ENCODE peak calls at places on chromosomes 4 and X, in nine cellular contexts. N, L, Y, O, B, U, Z, W and M are unnamed samples.

GRCh38 chrX:132480581-132481203 is 8.1 kb downstream of the MBNL3 start:
- DNase-seq in N (peak), Y (peak), L (peak), U (peak), O (no peak), Z (peak), B (peak), W (peak), M (no peak)

GRCh38 chrX:6852869-6853268 is 294.6 kb upstream of the STS start:
- DNase-seq in L (no peak), W (no peak), Z (no peak), U (no peak), B (peak), O (no peak), N (no peak), Y (no peak), M (no peak)

GRCh38 chrX:27598312-27598711 is 8.2 kb downstream of the DCAF8L2 start:
- DNase-seq in N (peak), Z (no peak), B (peak), Y (peak), U (no peak), L (no peak), O (no peak), W (no peak), M (no peak)

GRCh38 chrX:110428144-110428543 is 69.5 kb downstream of the RTL9 start:
- DNase-seq in O (no peak), Y (no peak), W (no peak), Z (no peak), N (no peak), U (no peak), L (no peak), B (no peak), M (no peak)

GRCh38 chr4:1413687-1414479 is 7.6 kb upstream of the NKX1-1 start:
- DNase-seq in U (no peak), B (no peak), W (no peak), O (no peak), L (no peak), N (no peak), Z (peak), Y (no peak), M (no peak)

GRCh38 chr4:4689694-4690440 is 148.0 kb upstream of the STX18 start:
- DNase-seq in L (no peak), W (no peak), Z (no peak), B (no peak), O (no peak), Y (no peak), N (no peak), U (no peak), M (no peak)

GRCh38 chrX:110806145-110806544 is 10.5 kb upstream of the CHRDL1 start:
- DNase-seq in B (peak), Y (no peak), W (peak), L (no peak), O (no peak), Z (no peak), U (peak), N (no peak), M (no peak)

GRCh38 chr4:123597586-123597985 is 201.0 kb downstream of the SPRY1 start:
- DNase-seq in L (no peak), W (peak), O (no peak), U (peak), N (no peak), Y (no peak), Z (no peak), B (peak), M (peak)

GRCh38 chr4:10180927-10181744 is 64.5 kb upstream of the WDR1 start:
- DNase-seq in W (peak), O (no peak), Z (no peak), U (peak), N (no peak), Y (no peak), L (no peak), B (peak), M (no peak)

GRCh38 chr4:16626945-16627344 is 271.5 kb downstream of the LDB2 start:
- DNase-seq in W (peak), O (no peak), U (peak), N (peak), B (peak), Z (no peak), L (no peak), Y (no peak), M (peak)

GRCh38 chr4:80184791-80185756 is 12.2 kb upstream of the PRDM8 start:
- DNase-seq in U (peak), Y (peak), Z (no peak), O (no peak), W (no peak), N (peak), L (no peak), B (no peak), M (no peak)

GRCh38 chr4:121270384-121270783 is 106.3 kb upstream of the TNIP3 start:
- DNase-seq in Y (no peak), Z (no peak), L (no peak), W (no peak), N (no peak), B (peak), U (peak), O (no peak), M (no peak)

GRCh38 chrX:2500091-2500680 is 590 bp downstream of the DHRSX start:
- DNase-seq in Z (peak), U (peak), W (peak), L (peak), B (peak), Y (peak), O (peak), N (peak), M (no peak)

GRCh38 chr4:183444953-183445543 is 612 bp downstream of the CDKN2AIP start:
- DNase-seq in N (no peak), O (peak), W (no peak), Z (peak), U (peak), B (no peak), Y (peak), L (no peak), M (no peak)

GRCh38 chr4:6391852-6392188 is 80.6 kb downstream of the PPP2R2C start:
- DNase-seq in B (peak), N (no peak), Y (no peak), L (no peak), O (no peak), U (no peak), Z (no peak), W (no peak), M (no peak)

GRCh38 chrX:420496-421223 is 34.0 kb upstream of the PPP2R3B start:
- DNase-seq in W (no peak), O (no peak), U (no peak), L (no peak), Y (no peak), B (no peak), Z (no peak), N (no peak), M (no peak)

GRCh38 chr4:156764145-156764544 is 207.5 kb downstream of the PDGFC start:
- DNase-seq in N (no peak), W (no peak), B (peak), L (no peak), Z (no peak), Y (no peak), O (no peak), U (peak), M (no peak)

GRCh38 chr4:126441173-126441810 is 1126.5 kb downstream of the FAT4 start:
- DNase-seq in Y (no peak), O (no peak), W (peak), U (peak), L (no peak), B (no peak), Z (no peak), N (no peak), M (no peak)

GRCh38 chr4:14180983-14181601 is 553.6 kb upstream of the BOD1L1 start:
- DNase-seq in Y (no peak), Z (no peak), U (no peak), O (no peak), B (no peak), W (peak), L (no peak), N (no peak), M (no peak)

GRCh38 chrX:24550166-24550565 is 85.1 kb downstream of the PDK3 start:
- DNase-seq in Y (no peak), O (no peak), W (no peak), U (no peak), N (no peak), B (no peak), Z (no peak), L (no peak), M (no peak)

GRCh38 chr4:8306511-8307021 is 37.0 kb downstream of the HTRA3 start:
- DNase-seq in Y (peak), B (no peak), L (no peak), W (no peak), N (peak), U (peak), O (no peak), Z (peak), M (no peak)

GRCh38 chr4:18931643-18932373 is 910.3 kb upstream of the LCORL start:
- DNase-seq in L (no peak), B (no peak), Y (no peak), N (no peak), Z (no peak), U (no peak), W (no peak), O (no peak), M (no peak)

GRCh38 chr4:38237139-38237538 is 276.9 kb downstream of the PTTG2 start:
- DNase-seq in N (no peak), O (no peak), U (peak), Y (no peak), Z (no peak), B (peak), L (no peak), W (peak), M (peak)

GRCh38 chrX:16786791-16787735 is 797 bp downstream of the TXLNG start:
- DNase-seq in N (peak), Z (peak), B (peak), O (peak), L (peak), W (no peak), Y (peak), U (peak), M (no peak)

GRCh38 chrX:131675596-131676194 is 131.8 kb downstream of the OR13H1 start:
- DNase-seq in U (peak), O (no peak), Y (no peak), W (peak), L (no peak), Z (no peak), B (peak), N (no peak), M (no peak)

GRCh38 chr4:95142877-95143412 is 385.2 kb downstream of the BMPR1B start:
- DNase-seq in N (no peak), W (no peak), Y (no peak), O (no peak), Z (no peak), U (no peak), B (no peak), L (no peak), M (no peak)

GRCh38 chrX:154797006-154797405 is 8.3 kb downstream of the MPP1 start:
- DNase-seq in Y (no peak), N (no peak), W (no peak), U (no peak), B (no peak), Z (no peak), O (no peak), L (no peak), M (no peak)

GRCh38 chr4:169115897-169116254 is 105.8 kb upstream of the CBR4 start:
- DNase-seq in W (peak), O (peak), U (peak), N (no peak), L (no peak), Z (no peak), B (peak), Y (peak), M (peak)

GRCh38 chr4:103934178-103934789 is 214.5 kb upstream of the TACR3 start:
- DNase-seq in O (no peak), W (peak), U (peak), L (no peak), Z (no peak), N (no peak), Y (no peak), B (peak), M (peak)

GRCh38 chr4:38667005-38667771 is 3.2 kb downstream of the KLF3 start:
- DNase-seq in L (peak), W (peak), B (peak), U (peak), Y (peak), N (peak), O (peak), Z (no peak), M (peak)

GRCh38 chrX:154719132-154719675 is 31.7 kb downstream of the GAB3 start:
- DNase-seq in B (no peak), W (peak), Y (no peak), L (no peak), N (no peak), Z (no peak), O (no peak), U (peak), M (no peak)

GRCh38 chr4:77599378-77599777 is 6.2 kb upstream of the CXCL13 start:
- DNase-seq in W (peak), U (peak), B (peak), N (no peak), Y (no peak), O (no peak), L (no peak), Z (no peak), M (no peak)

GRCh38 chrX:7159132-7159861 is 11.3 kb upstream of the PUDP start:
- DNase-seq in B (peak), W (no peak), Y (peak), L (no peak), Z (no peak), O (no peak), U (peak), N (no peak), M (no peak)

GRCh38 chr4:15455290-15455689 is 14.4 kb upstream of the CC2D2A start:
- DNase-seq in L (peak), Z (no peak), U (peak), B (no peak), O (no peak), N (no peak), Y (peak), W (peak), M (no peak)

GRCh38 chr4:80207172-80207583 is 9.9 kb downstream of the PRDM8 start:
- DNase-seq in O (no peak), Z (no peak), L (no peak), U (no peak), W (no peak), B (no peak), Y (no peak), N (no peak), M (no peak)

GRCh38 chr4:188976644-188977115 is 837.4 kb downstream of the TRIML1 start:
- DNase-seq in B (peak), Z (no peak), Y (no peak), O (no peak), N (no peak), U (peak), L (no peak), W (peak), M (no peak)

GRCh38 chrX:67555578-67556203 is 11.9 kb downstream of the AR start:
- DNase-seq in L (peak), Y (peak), O (peak), U (peak), B (peak), W (peak), N (no peak), Z (no peak), M (no peak)

GRCh38 chr4:41509411-41510008 is 28.4 kb upstream of the LIMCH1 start:
- DNase-seq in N (no peak), U (no peak), W (no peak), Y (no peak), L (no peak), O (peak), Z (no peak), B (no peak), M (no peak)

GRCh38 chr4:41510179-41510578 is 27.8 kb upstream of the LIMCH1 start:
- DNase-seq in N (no peak), O (no peak), W (no peak), Y (no peak), B (no peak), Z (no peak), U (no peak), L (no peak), M (no peak)

GRCh38 chr4:41512604-41513003 is 25.4 kb upstream of the LIMCH1 start:
- DNase-seq in O (no peak), B (no peak), N (no peak), U (no peak), W (no peak), L (no peak), Y (no peak), Z (no peak), M (no peak)

GRCh38 chr4:41514169-41514568 is 23.8 kb upstream of the LIMCH1 start:
- DNase-seq in W (no peak), Z (no peak), N (no peak), L (no peak), O (no peak), U (no peak), Y (no peak), B (no peak), M (no peak)

DNA sequence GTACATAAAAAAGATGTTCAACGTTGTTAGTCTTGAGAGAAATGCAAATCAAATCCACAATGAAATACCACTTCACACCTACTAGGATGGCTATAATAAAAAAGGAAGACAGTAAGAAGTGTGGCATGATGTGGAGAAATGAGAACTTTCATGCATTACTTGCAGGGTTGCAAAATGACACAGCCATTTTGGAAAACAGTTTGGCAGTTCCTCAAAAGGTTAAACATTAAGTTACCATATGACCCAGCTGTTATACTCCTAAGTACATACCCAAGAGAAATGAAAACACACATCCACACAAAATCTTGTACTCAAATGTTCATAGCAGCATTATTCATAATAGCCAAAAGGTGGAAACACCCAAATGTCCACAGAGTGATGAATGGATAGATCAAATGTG is 25.8 kb upstream of the LIMCH1 start:
- DNase-seq in L (no peak), N (no peak), W (no peak), O (no peak), U (no peak), B (no peak), Z (no peak), Y (no peak), M (no peak)
- H3K4me3 ChIP-seq in L (no peak), N (no peak), W (no peak), O (no peak), U (no peak), B (no peak), Z (no peak), Y (no peak), M (no peak)

DNA sequence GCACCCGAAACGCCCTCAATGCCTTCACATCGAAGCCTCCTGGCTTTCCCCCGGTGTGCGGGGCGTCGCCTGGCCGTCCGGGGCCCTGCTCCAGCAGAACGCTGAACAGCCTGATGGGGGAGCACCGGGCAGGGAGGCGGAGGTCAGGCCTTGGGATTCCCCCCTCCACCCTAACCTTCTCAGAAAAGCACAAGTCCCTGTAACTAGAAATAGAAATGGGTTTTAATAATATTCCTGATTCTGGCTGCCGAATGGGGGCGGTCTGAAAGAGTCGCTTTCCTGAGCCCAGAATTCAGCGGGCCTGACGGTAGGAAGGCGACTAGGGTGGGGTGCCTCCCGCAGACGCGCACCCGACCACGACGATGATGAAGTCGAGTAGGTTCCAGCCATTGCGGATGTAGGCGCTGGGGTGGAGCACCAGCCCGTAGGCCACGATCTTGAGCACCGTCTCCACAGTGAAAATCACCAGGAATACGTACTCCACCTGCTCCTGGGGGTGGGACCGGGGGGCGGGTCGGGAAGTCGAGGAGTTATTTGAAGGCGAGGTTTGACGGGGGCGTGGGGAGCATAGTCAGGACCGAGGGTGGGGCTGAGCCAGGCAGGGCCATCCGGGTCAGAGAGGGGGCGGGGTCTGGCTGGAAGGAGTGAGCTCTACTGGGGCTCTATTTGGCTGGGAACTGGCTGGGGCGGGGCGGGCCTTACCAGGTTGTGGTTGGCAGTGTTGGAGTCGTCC is 2.5 kb downstream of the CACNA1F start:
- DNase-seq in N (no peak), W (no peak), Z (peak), O (peak), U (peak), Y (peak), L (peak), B (no peak), M (no peak)
- H3K27ac ChIP-seq in N (no peak), W (no peak), Z (peak), O (no peak), U (no peak), Y (peak), L (no peak), B (no peak), M (no peak)

DNA sequence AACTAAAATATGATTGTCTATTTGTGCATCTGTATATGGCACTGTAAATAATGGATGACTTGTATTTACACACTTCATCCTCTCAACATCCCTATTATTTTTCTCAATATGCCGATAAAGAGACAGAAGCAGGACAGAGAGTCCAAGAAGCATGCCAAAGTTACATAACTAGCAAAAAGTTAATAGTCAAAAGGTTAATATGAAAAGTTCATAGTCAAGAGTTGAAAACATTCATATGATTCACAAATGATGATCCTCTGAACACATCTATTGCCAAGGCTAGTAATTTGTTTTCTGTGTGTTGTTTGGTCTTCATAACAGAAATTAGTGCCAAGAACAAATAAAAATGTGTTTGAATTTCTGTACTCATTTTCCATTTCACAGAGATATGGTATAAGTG is 231.0 kb downstream of the ADAMTS3 start:
- DNase-seq in W (no peak), Y (no peak), L (no peak), U (no peak), N (no peak), Z (no peak), O (no peak), B (no peak), M (no peak)
- H3K4me3 ChIP-seq in W (no peak), Y (no peak), L (no peak), U (no peak), N (no peak), Z (no peak), O (no peak), B (no peak), M (no peak)

GRCh38 chrX:100662791-100663190 is 18.8 kb downstream of the SRPX2 start:
- DNase-seq in W (peak), L (no peak), U (no peak), B (no peak), Y (no peak), N (no peak), O (no peak), Z (no peak), M (no peak)
- H3K27ac ChIP-seq in W (no peak), L (no peak), U (no peak), B (no peak), Y (no peak), N (no peak), O (no peak), Z (no peak), M (no peak)